ENCODE peak calls at places on chromosome 1, in six cellular contexts. P, F, Q, I, U and V are unnamed samples.

GRCh38 chr1:194341587-194341986 is 1155.2 kb upstream of the B3GALT2 start:
- DNase-seq in F (no peak), U (no peak), P (no peak), Q (no peak), I (no peak), V (no peak)

GRCh38 chr1:190328871-190329270 is 148.8 kb downstream of the BRINP3 start:
- DNase-seq in F (no peak), P (no peak), I (no peak), U (no peak), Q (no peak), V (no peak)

GRCh38 chr1:191857600-191857999 is 300.7 kb upstream of the RGS18 start:
- DNase-seq in I (no peak), P (no peak), F (no peak), U (no peak), Q (no peak), V (no peak)

GRCh38 chr1:89995595-89996397 is 886 bp downstream of the ZNF326 start:
- DNase-seq in F (no peak), I (no peak), U (no peak), Q (no peak), P (peak; percentile 61), V (no peak)

GRCh38 chr1:38266197-38266520 is 219.6 kb upstream of the POU3F1 start:
- DNase-seq in F (no peak), Q (no peak), P (no peak), U (no peak), I (no peak), V (no peak)

GRCh38 chr1:35506960-35507901 is 50.0 kb downstream of the KIAA0319L start:
- DNase-seq in P (no peak), F (no peak), Q (no peak), I (no peak), U (no peak), V (no peak)

GRCh38 chr1:235134171-235134570 is 5.5 kb upstream of the TOMM20 start:
- DNase-seq in F (no peak), I (no peak), P (no peak), U (no peak), Q (no peak), V (no peak)

GRCh38 chr1:16380868-16381267 is 13.8 kb downstream of the SZRD1 start:
- DNase-seq in P (no peak), I (no peak), F (no peak), U (no peak), Q (no peak), V (no peak)

GRCh38 chr1:66752000-66752592 is at the start of gene DYNLT5:
- DNase-seq in Q (no peak), F (peak; percentile 45), I (no peak), P (peak; percentile 52), U (peak; percentile 62), V (no peak)

GRCh38 chr1:15277370-15277769 is 30.3 kb downstream of the FHAD1 start:
- DNase-seq in U (no peak), I (no peak), P (no peak), Q (no peak), F (no peak), V (no peak)

GRCh38 chr1:156892190-156893047 is 1.1 kb upstream of the PEAR1 start:
- DNase-seq in U (peak; percentile 77), P (peak; percentile 88), Q (peak; percentile 91), F (peak; percentile 48), I (peak; percentile 90), V (peak; percentile 78)